ENCODE peak calls at places on chromosomes 5 and 9, in ten cellular contexts. One of them, this sample, is unnamed.

GRCh38 chr5:7855611-7856010 is 4.7 kb upstream of the CFAP90 start:
- DNase-seq in heart left ventricle: no peak
- DNase-seq in tibial nerve: no peak
- DNase-seq in stomach: no peak
- DNase-seq in A549: no peak
- DNase-seq in testis: no peak
- DNase-seq in adrenal gland: no peak
- DNase-seq in gastrocnemius medialis: no peak
- DNase-seq in HCT116: no peak
- DNase-seq in breast epithelium: no peak
- DNase-seq in this sample: no peak

GRCh38 chr5:136722086-136722485 is 356.7 kb upstream of the TRPC7 start:
- DNase-seq in adrenal gland: no peak
- DNase-seq in HCT116: no peak
- DNase-seq in breast epithelium: no peak
- DNase-seq in heart left ventricle: no peak
- DNase-seq in testis: no peak
- DNase-seq in gastrocnemius medialis: no peak
- DNase-seq in stomach: no peak
- DNase-seq in tibial nerve: no peak
- DNase-seq in A549: no peak
- DNase-seq in this sample: no peak

GRCh38 chr5:7218146-7218545 is 177.8 kb upstream of the ADCY2 start:
- DNase-seq in HCT116: no peak
- DNase-seq in adrenal gland: no peak
- DNase-seq in heart left ventricle: no peak
- DNase-seq in gastrocnemius medialis: no peak
- DNase-seq in breast epithelium: no peak
- DNase-seq in tibial nerve: no peak
- DNase-seq in stomach: no peak
- DNase-seq in A549: no peak
- DNase-seq in testis: no peak
- DNase-seq in this sample: no peak

GRCh38 chr5:156380846-156381245 is 53.9 kb downstream of the SGCD start:
- DNase-seq in HCT116: no peak
- DNase-seq in stomach: no peak
- DNase-seq in adrenal gland: no peak
- DNase-seq in testis: no peak
- DNase-seq in gastrocnemius medialis: no peak
- DNase-seq in tibial nerve: no peak
- DNase-seq in breast epithelium: no peak
- DNase-seq in heart left ventricle: no peak
- DNase-seq in A549: no peak
- DNase-seq in this sample: no peak

GRCh38 chr5:61623401-61624069 is 291.5 kb downstream of the ZSWIM6 start:
- DNase-seq in HCT116: no peak
- DNase-seq in gastrocnemius medialis: no peak
- DNase-seq in tibial nerve: no peak
- DNase-seq in heart left ventricle: no peak
- DNase-seq in testis: peak
- DNase-seq in stomach: no peak
- DNase-seq in breast epithelium: no peak
- DNase-seq in A549: peak
- DNase-seq in adrenal gland: no peak
- DNase-seq in this sample: no peak

GRCh38 chr5:116881921-116882531 is 307.4 kb upstream of the SEMA6A start:
- DNase-seq in stomach: no peak
- DNase-seq in A549: no peak
- DNase-seq in adrenal gland: no peak
- DNase-seq in breast epithelium: no peak
- DNase-seq in gastrocnemius medialis: no peak
- DNase-seq in HCT116: no peak
- DNase-seq in heart left ventricle: no peak
- DNase-seq in tibial nerve: no peak
- DNase-seq in testis: no peak
- DNase-seq in this sample: no peak

GRCh38 chr5:93925321-93925720 is 183.9 kb upstream of the POU5F2 start:
- DNase-seq in testis: no peak
- DNase-seq in HCT116: no peak
- DNase-seq in heart left ventricle: no peak
- DNase-seq in gastrocnemius medialis: no peak
- DNase-seq in adrenal gland: no peak
- DNase-seq in A549: no peak
- DNase-seq in tibial nerve: no peak
- DNase-seq in stomach: no peak
- DNase-seq in breast epithelium: no peak
- DNase-seq in this sample: no peak

GRCh38 chr5:88732862-88733261 is 150.1 kb downstream of the MEF2C start:
- DNase-seq in gastrocnemius medialis: no peak
- DNase-seq in heart left ventricle: no peak
- DNase-seq in adrenal gland: no peak
- DNase-seq in tibial nerve: no peak
- DNase-seq in stomach: no peak
- DNase-seq in HCT116: no peak
- DNase-seq in A549: no peak
- DNase-seq in testis: no peak
- DNase-seq in breast epithelium: no peak
- DNase-seq in this sample: no peak

DNA sequence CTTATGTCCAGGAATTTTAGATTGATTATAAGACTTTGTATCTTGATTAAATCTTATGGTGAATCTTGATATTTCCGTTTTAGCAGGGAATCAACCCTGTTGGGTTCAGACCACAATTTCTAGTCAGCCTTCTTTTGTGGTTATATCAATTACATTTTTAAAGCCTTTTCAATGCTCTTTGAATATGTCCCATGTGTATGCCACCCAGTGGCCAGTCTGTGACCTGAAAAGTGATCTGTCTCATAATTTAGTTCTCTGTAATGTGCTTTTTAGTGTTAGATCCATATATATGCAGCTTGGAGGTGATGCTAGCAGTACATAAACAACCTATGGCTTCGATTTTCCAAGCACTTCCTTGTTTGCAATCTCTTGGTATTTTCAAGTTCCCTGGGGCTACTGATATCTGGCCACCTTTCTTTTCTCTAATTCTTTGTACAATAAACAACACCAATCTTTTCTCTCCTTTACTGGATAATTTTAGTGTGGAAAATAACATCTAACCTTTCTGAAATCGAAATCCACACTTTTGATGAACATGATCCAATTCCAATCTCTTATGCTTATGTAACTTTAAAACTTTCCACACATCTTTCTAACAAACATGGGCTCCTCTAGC is 28.8 kb downstream of the PDE8B start:
- DNase-seq in tibial nerve: no peak
- DNase-seq in gastrocnemius medialis: no peak
- DNase-seq in HCT116: peak
- DNase-seq in A549: peak
- DNase-seq in testis: no peak
- DNase-seq in heart left ventricle: no peak
- DNase-seq in breast epithelium: no peak
- DNase-seq in adrenal gland: no peak
- DNase-seq in stomach: no peak
- DNase-seq in this sample: no peak
- TF ChIP-seq CTCF in tibial nerve: no peak
- TF ChIP-seq CTCF in gastrocnemius medialis: no peak
- TF ChIP-seq CTCF in HCT116: peak
- TF ChIP-seq CTCF in A549: peak
- TF ChIP-seq CTCF in testis: no peak
- TF ChIP-seq CTCF in heart left ventricle: no peak
- TF ChIP-seq CTCF in breast epithelium: no peak
- TF ChIP-seq CTCF in adrenal gland: peak
- TF ChIP-seq CTCF in stomach: peak
- TF ChIP-seq CTCF in this sample: no peak

GRCh38 chr9:133149130-133150015 is 14.3 kb downstream of the GBGT1 start:
- DNase-seq in HCT116: peak
- DNase-seq in A549: peak
- DNase-seq in adrenal gland: peak
- DNase-seq in heart left ventricle: peak
- DNase-seq in testis: peak
- DNase-seq in gastrocnemius medialis: peak
- DNase-seq in stomach: peak
- DNase-seq in breast epithelium: peak
- DNase-seq in tibial nerve: peak
- DNase-seq in this sample: peak

GRCh38 chr9:133146746-133147411 is 16.8 kb downstream of the GBGT1 start:
- DNase-seq in adrenal gland: no peak
- DNase-seq in heart left ventricle: no peak
- DNase-seq in gastrocnemius medialis: no peak
- DNase-seq in stomach: no peak
- DNase-seq in A549: no peak
- DNase-seq in testis: no peak
- DNase-seq in HCT116: no peak
- DNase-seq in breast epithelium: no peak
- DNase-seq in tibial nerve: no peak
- DNase-seq in this sample: no peak

GRCh38 chr9:133151041-133151440 is 12.7 kb downstream of the GBGT1 start:
- DNase-seq in adrenal gland: no peak
- DNase-seq in testis: no peak
- DNase-seq in stomach: no peak
- DNase-seq in HCT116: no peak
- DNase-seq in gastrocnemius medialis: no peak
- DNase-seq in A549: no peak
- DNase-seq in heart left ventricle: peak
- DNase-seq in breast epithelium: no peak
- DNase-seq in tibial nerve: no peak
- DNase-seq in this sample: no peak

GRCh38 chr9:133147412-133148271 is 16.1 kb downstream of the GBGT1 start:
- DNase-seq in HCT116: peak
- DNase-seq in testis: peak
- DNase-seq in gastrocnemius medialis: peak
- DNase-seq in A549: peak
- DNase-seq in heart left ventricle: peak
- DNase-seq in adrenal gland: peak
- DNase-seq in tibial nerve: peak
- DNase-seq in breast epithelium: peak
- DNase-seq in stomach: peak
- DNase-seq in this sample: peak

GRCh38 chr9:133148351-133149129 is 15.2 kb downstream of the GBGT1 start:
- DNase-seq in breast epithelium: peak
- DNase-seq in tibial nerve: no peak
- DNase-seq in testis: no peak
- DNase-seq in heart left ventricle: peak
- DNase-seq in stomach: peak
- DNase-seq in gastrocnemius medialis: peak
- DNase-seq in adrenal gland: peak
- DNase-seq in A549: peak
- DNase-seq in HCT116: no peak
- DNase-seq in this sample: peak
- TF ChIP-seq POLR2A in breast epithelium: no peak
- TF ChIP-seq POLR2A in tibial nerve: no peak
- TF ChIP-seq POLR2A in testis: no peak
- TF ChIP-seq POLR2A in heart left ventricle: no peak
- TF ChIP-seq POLR2A in stomach: no peak
- TF ChIP-seq POLR2A in gastrocnemius medialis: no peak
- TF ChIP-seq POLR2A in adrenal gland: peak
- TF ChIP-seq POLR2A in A549: no peak
- TF ChIP-seq POLR2A in HCT116: no peak
- TF ChIP-seq POLR2A in this sample: no peak

GRCh38 chr9:94178927-94179326 is 80.2 kb upstream of the ZNF169 start:
- DNase-seq in breast epithelium: no peak
- DNase-seq in tibial nerve: no peak
- DNase-seq in HCT116: no peak
- DNase-seq in adrenal gland: no peak
- DNase-seq in testis: no peak
- DNase-seq in heart left ventricle: no peak
- DNase-seq in gastrocnemius medialis: no peak
- DNase-seq in stomach: no peak
- DNase-seq in A549: no peak
- DNase-seq in this sample: no peak

GRCh38 chr9:94176582-94176981 is 82.5 kb upstream of the ZNF169 start:
- DNase-seq in heart left ventricle: no peak
- DNase-seq in stomach: no peak
- DNase-seq in adrenal gland: no peak
- DNase-seq in tibial nerve: no peak
- DNase-seq in A549: no peak
- DNase-seq in HCT116: no peak
- DNase-seq in breast epithelium: no peak
- DNase-seq in testis: no peak
- DNase-seq in gastrocnemius medialis: no peak
- DNase-seq in this sample: no peak

GRCh38 chr9:94174164-94174563 is 84.9 kb upstream of the ZNF169 start:
- DNase-seq in adrenal gland: no peak
- DNase-seq in gastrocnemius medialis: no peak
- DNase-seq in stomach: no peak
- DNase-seq in tibial nerve: no peak
- DNase-seq in testis: no peak
- DNase-seq in A549: no peak
- DNase-seq in HCT116: no peak
- DNase-seq in heart left ventricle: no peak
- DNase-seq in breast epithelium: no peak
- DNase-seq in this sample: no peak

GRCh38 chr9:94173632-94174031 is 85.5 kb upstream of the ZNF169 start:
- DNase-seq in stomach: no peak
- DNase-seq in tibial nerve: no peak
- DNase-seq in testis: no peak
- DNase-seq in HCT116: no peak
- DNase-seq in breast epithelium: no peak
- DNase-seq in A549: no peak
- DNase-seq in adrenal gland: no peak
- DNase-seq in heart left ventricle: no peak
- DNase-seq in gastrocnemius medialis: no peak
- DNase-seq in this sample: no peak

GRCh38 chr9:94175669-94176068 is 83.4 kb upstream of the ZNF169 start:
- DNase-seq in breast epithelium: no peak
- DNase-seq in stomach: no peak
- DNase-seq in testis: no peak
- DNase-seq in A549: no peak
- DNase-seq in HCT116: no peak
- DNase-seq in tibial nerve: no peak
- DNase-seq in adrenal gland: no peak
- DNase-seq in gastrocnemius medialis: no peak
- DNase-seq in heart left ventricle: no peak
- DNase-seq in this sample: no peak
- H3K27ac ChIP-seq in breast epithelium: no peak
- H3K27ac ChIP-seq in stomach: no peak
- H3K27ac ChIP-seq in testis: no peak
- H3K27ac ChIP-seq in A549: no peak
- H3K27ac ChIP-seq in HCT116: no peak
- H3K27ac ChIP-seq in tibial nerve: peak
- H3K27ac ChIP-seq in adrenal gland: no peak
- H3K27ac ChIP-seq in gastrocnemius medialis: peak
- H3K27ac ChIP-seq in heart left ventricle: no peak
- H3K27ac ChIP-seq in this sample: no peak

GRCh38 chr9:97386265-97386633 is 25.6 kb upstream of the TDRD7 start:
- DNase-seq in tibial nerve: no peak
- DNase-seq in HCT116: no peak
- DNase-seq in gastrocnemius medialis: no peak
- DNase-seq in heart left ventricle: no peak
- DNase-seq in A549: no peak
- DNase-seq in stomach: no peak
- DNase-seq in breast epithelium: no peak
- DNase-seq in testis: no peak
- DNase-seq in adrenal gland: no peak
- DNase-seq in this sample: no peak

GRCh38 chr9:97387936-97388684 is 23.8 kb upstream of the TDRD7 start:
- DNase-seq in breast epithelium: no peak
- DNase-seq in testis: peak
- DNase-seq in stomach: no peak
- DNase-seq in A549: no peak
- DNase-seq in gastrocnemius medialis: no peak
- DNase-seq in HCT116: no peak
- DNase-seq in tibial nerve: no peak
- DNase-seq in adrenal gland: no peak
- DNase-seq in heart left ventricle: no peak
- DNase-seq in this sample: no peak

GRCh38 chr9:97385626-97386264 is 26.2 kb upstream of the TDRD7 start:
- DNase-seq in testis: peak
- DNase-seq in gastrocnemius medialis: no peak
- DNase-seq in adrenal gland: no peak
- DNase-seq in heart left ventricle: no peak
- DNase-seq in stomach: no peak
- DNase-seq in breast epithelium: no peak
- DNase-seq in HCT116: no peak
- DNase-seq in A549: no peak
- DNase-seq in tibial nerve: no peak
- DNase-seq in this sample: no peak

GRCh38 chr9:97387504-97387886 is 24.4 kb upstream of the TDRD7 start:
- DNase-seq in adrenal gland: no peak
- DNase-seq in A549: no peak
- DNase-seq in gastrocnemius medialis: no peak
- DNase-seq in testis: no peak
- DNase-seq in breast epithelium: no peak
- DNase-seq in HCT116: no peak
- DNase-seq in heart left ventricle: no peak
- DNase-seq in tibial nerve: no peak
- DNase-seq in stomach: no peak
- DNase-seq in this sample: no peak

DNA sequence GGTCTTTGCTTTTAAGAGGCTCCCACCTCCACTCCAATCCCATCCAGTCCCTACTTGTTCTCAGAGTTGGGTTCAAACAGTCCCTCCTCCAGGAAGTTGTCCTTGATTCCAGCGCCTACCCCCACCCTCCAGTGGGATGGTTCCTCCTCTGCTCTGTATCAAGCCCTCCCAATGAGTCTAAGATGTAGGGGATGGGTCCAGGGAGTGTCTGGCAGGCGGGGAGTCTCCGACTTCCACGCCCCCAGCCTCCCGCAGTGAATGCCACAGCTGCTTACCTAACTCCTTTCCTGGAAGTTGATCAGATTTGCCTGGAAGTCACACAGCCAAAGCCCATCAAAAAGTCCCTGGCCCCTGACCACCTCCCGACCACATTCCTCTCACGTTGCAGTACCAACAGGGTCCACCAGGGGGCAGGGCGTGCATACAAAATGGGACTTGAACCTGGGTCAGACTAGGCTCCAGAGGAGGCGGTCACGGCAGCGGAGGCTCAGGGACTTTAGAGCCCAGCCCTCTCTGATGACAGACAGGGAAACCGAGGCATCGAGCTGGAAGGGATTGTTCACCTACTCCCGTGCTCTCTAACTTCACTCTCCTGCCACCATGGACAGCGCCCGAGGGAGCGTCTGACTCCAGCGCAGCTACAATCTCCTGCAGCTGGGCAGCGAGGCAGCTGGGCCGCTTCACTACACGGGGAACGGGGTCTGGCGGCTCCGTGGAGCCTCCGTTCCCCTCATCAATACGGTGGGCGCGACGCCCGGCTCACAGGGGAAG is 25.0 kb upstream of the TDRD7 start:
- DNase-seq in adrenal gland: peak
- DNase-seq in heart left ventricle: peak
- DNase-seq in gastrocnemius medialis: peak
- DNase-seq in A549: peak
- DNase-seq in HCT116: peak
- DNase-seq in stomach: peak
- DNase-seq in breast epithelium: peak
- DNase-seq in tibial nerve: peak
- DNase-seq in testis: peak
- DNase-seq in this sample: peak
- TF ChIP-seq CTCF in adrenal gland: peak
- TF ChIP-seq CTCF in heart left ventricle: peak
- TF ChIP-seq CTCF in gastrocnemius medialis: peak
- TF ChIP-seq CTCF in A549: peak
- TF ChIP-seq CTCF in HCT116: peak
- TF ChIP-seq CTCF in stomach: peak
- TF ChIP-seq CTCF in breast epithelium: peak
- TF ChIP-seq CTCF in tibial nerve: peak
- TF ChIP-seq CTCF in testis: peak
- TF ChIP-seq CTCF in this sample: peak